ENCODE peak calls at places on chromosomes 6 and 20, in six cellular contexts. One of them, this sample, is unnamed.

GRCh38 chr6:4607026-4607704 is 169.0 kb upstream of the CDYL start:
- DNase-seq in endothelial cell of umbilical vein: peak; percentile 91
- DNase-seq in K562: no peak
- DNase-seq in HCT116: peak; percentile 53
- DNase-seq in suprapubic skin: no peak
- DNase-seq in HL-60: no peak
- DNase-seq in this sample: no peak

GRCh38 chr20:19423892-19424620 is 211.6 kb downstream of the SLC24A3 start:
- DNase-seq in HL-60: no peak
- DNase-seq in suprapubic skin: no peak
- DNase-seq in endothelial cell of umbilical vein: no peak
- DNase-seq in K562: no peak
- DNase-seq in HCT116: no peak
- DNase-seq in this sample: no peak

GRCh38 chr6:121549741-121550140 is 114.3 kb downstream of the GJA1 start:
- DNase-seq in suprapubic skin: no peak
- DNase-seq in endothelial cell of umbilical vein: no peak
- DNase-seq in K562: no peak
- DNase-seq in HL-60: no peak
- DNase-seq in HCT116: no peak
- DNase-seq in this sample: no peak

GRCh38 chr6:39335780-39336541 is 13.5 kb upstream of the KCNK16 start:
- DNase-seq in K562: no peak
- DNase-seq in suprapubic skin: no peak
- DNase-seq in HCT116: no peak
- DNase-seq in endothelial cell of umbilical vein: no peak
- DNase-seq in HL-60: no peak
- DNase-seq in this sample: no peak

GRCh38 chr20:371755-372542 is 8.6 kb upstream of the TRIB3 start:
- DNase-seq in endothelial cell of umbilical vein: peak; percentile 93
- DNase-seq in HL-60: peak; percentile 98
- DNase-seq in HCT116: peak; percentile 83
- DNase-seq in K562: peak; percentile 77
- DNase-seq in suprapubic skin: no peak
- DNase-seq in this sample: peak; percentile 99

GRCh38 chr6:83192456-83192855 is 609 bp downstream of the PGM3 start:
- DNase-seq in suprapubic skin: no peak
- DNase-seq in HL-60: no peak
- DNase-seq in HCT116: no peak
- DNase-seq in endothelial cell of umbilical vein: no peak
- DNase-seq in K562: no peak
- DNase-seq in this sample: no peak

GRCh38 chr20:40339661-40340449 is 349.2 kb downstream of the MAFB start:
- DNase-seq in K562: no peak
- DNase-seq in endothelial cell of umbilical vein: no peak
- DNase-seq in HL-60: peak; percentile 87
- DNase-seq in HCT116: no peak
- DNase-seq in suprapubic skin: peak; percentile 76
- DNase-seq in this sample: no peak

GRCh38 chr6:150491131-150491795 is 108.4 kb upstream of the PLEKHG1 start:
- DNase-seq in HCT116: peak; percentile 57
- DNase-seq in K562: no peak
- DNase-seq in suprapubic skin: no peak
- DNase-seq in endothelial cell of umbilical vein: no peak
- DNase-seq in HL-60: no peak
- DNase-seq in this sample: no peak

GRCh38 chr20:62952373-62953166 is at the start of gene SLC17A9:
- DNase-seq in K562: no peak
- DNase-seq in HCT116: peak; percentile 48
- DNase-seq in HL-60: peak; percentile 95
- DNase-seq in endothelial cell of umbilical vein: peak; percentile 68
- DNase-seq in suprapubic skin: peak; percentile 82
- DNase-seq in this sample: peak; percentile 94

GRCh38 chr6:21312118-21312517 is 281.4 kb upstream of the SOX4 start:
- DNase-seq in HL-60: no peak
- DNase-seq in K562: no peak
- DNase-seq in endothelial cell of umbilical vein: no peak
- DNase-seq in suprapubic skin: no peak
- DNase-seq in HCT116: no peak
- DNase-seq in this sample: no peak

GRCh38 chr6:11044712-11045167 is 635 bp upstream of the ELOVL2 start:
- DNase-seq in HL-60: no peak
- DNase-seq in HCT116: no peak
- DNase-seq in suprapubic skin: no peak
- DNase-seq in K562: no peak
- DNase-seq in endothelial cell of umbilical vein: no peak
- DNase-seq in this sample: no peak

GRCh38 chr6:33073431-33073871 is at the start of gene HLA-DPA1:
- DNase-seq in suprapubic skin: no peak
- DNase-seq in K562: no peak
- DNase-seq in HL-60: no peak
- DNase-seq in HCT116: peak; percentile 8
- DNase-seq in endothelial cell of umbilical vein: no peak
- DNase-seq in this sample: no peak

GRCh38 chr6:44730771-44731391 is 343.4 kb downstream of the CDC5L start:
- DNase-seq in suprapubic skin: no peak
- DNase-seq in K562: no peak
- DNase-seq in HL-60: no peak
- DNase-seq in HCT116: no peak
- DNase-seq in endothelial cell of umbilical vein: no peak
- DNase-seq in this sample: no peak

GRCh38 chr20:14337400-14338171 is at the start of gene FLRT3:
- DNase-seq in HL-60: peak; percentile 10
- DNase-seq in HCT116: peak; percentile 83
- DNase-seq in endothelial cell of umbilical vein: peak; percentile 95
- DNase-seq in K562: no peak
- DNase-seq in suprapubic skin: peak; percentile 64
- DNase-seq in this sample: peak; percentile 93

GRCh38 chr6:156777866-156778614 is 862 bp downstream of the ARID1B start:
- DNase-seq in HCT116: no peak
- DNase-seq in K562: peak; percentile 52
- DNase-seq in HL-60: no peak
- DNase-seq in suprapubic skin: peak; percentile 79
- DNase-seq in endothelial cell of umbilical vein: peak; percentile 48
- DNase-seq in this sample: peak; percentile 25

GRCh38 chr6:85421963-85422362 is 27.9 kb upstream of the NT5E start:
- DNase-seq in HL-60: no peak
- DNase-seq in endothelial cell of umbilical vein: peak; percentile 29
- DNase-seq in suprapubic skin: no peak
- DNase-seq in K562: no peak
- DNase-seq in HCT116: no peak
- DNase-seq in this sample: no peak

GRCh38 chr6:156009656-156010055 is 554.0 kb upstream of the NOX3 start:
- DNase-seq in K562: no peak
- DNase-seq in suprapubic skin: no peak
- DNase-seq in HL-60: no peak
- DNase-seq in HCT116: no peak
- DNase-seq in endothelial cell of umbilical vein: no peak
- DNase-seq in this sample: no peak

GRCh38 chr6:32785781-32786533 is 22.6 kb upstream of the HLA-DQB2 start:
- DNase-seq in HL-60: no peak
- DNase-seq in HCT116: peak; percentile 64
- DNase-seq in suprapubic skin: no peak
- DNase-seq in K562: peak; percentile 36
- DNase-seq in endothelial cell of umbilical vein: peak; percentile 58
- DNase-seq in this sample: peak; percentile 44

GRCh38 chr20:39886650-39887190 is 802.3 kb downstream of the MAFB start:
- DNase-seq in HCT116: no peak
- DNase-seq in HL-60: no peak
- DNase-seq in suprapubic skin: no peak
- DNase-seq in K562: no peak
- DNase-seq in endothelial cell of umbilical vein: no peak
- DNase-seq in this sample: no peak

GRCh38 chr20:44644384-44645131 is 6.9 kb downstream of the ADA start:
- DNase-seq in K562: no peak
- DNase-seq in suprapubic skin: no peak
- DNase-seq in HL-60: no peak
- DNase-seq in endothelial cell of umbilical vein: no peak
- DNase-seq in HCT116: no peak
- DNase-seq in this sample: no peak

GRCh38 chr6:14661188-14661587 is 543.6 kb downstream of the CD83 start:
- DNase-seq in suprapubic skin: no peak
- DNase-seq in HCT116: no peak
- DNase-seq in K562: no peak
- DNase-seq in endothelial cell of umbilical vein: no peak
- DNase-seq in HL-60: no peak
- DNase-seq in this sample: no peak

GRCh38 chr20:5100684-5101347 is 18.9 kb downstream of the PCNA start:
- DNase-seq in suprapubic skin: peak; percentile 82
- DNase-seq in HL-60: no peak
- DNase-seq in K562: peak; percentile 52
- DNase-seq in endothelial cell of umbilical vein: peak; percentile 74
- DNase-seq in HCT116: peak; percentile 39
- DNase-seq in this sample: peak; percentile 63

GRCh38 chr6:17705428-17705777 is 1.3 kb downstream of the NUP153 start:
- DNase-seq in suprapubic skin: no peak
- DNase-seq in HCT116: peak; percentile 21
- DNase-seq in K562: peak; percentile 54
- DNase-seq in HL-60: peak; percentile 45
- DNase-seq in endothelial cell of umbilical vein: peak; percentile 62
- DNase-seq in this sample: peak; percentile 37

GRCh38 chr6:22717906-22718305 is 148.5 kb downstream of the HDGFL1 start:
- DNase-seq in HCT116: no peak
- DNase-seq in K562: no peak
- DNase-seq in endothelial cell of umbilical vein: no peak
- DNase-seq in suprapubic skin: peak; percentile 53
- DNase-seq in HL-60: no peak
- DNase-seq in this sample: no peak

GRCh38 chr6:112282217-112282616 is 27.9 kb upstream of the LAMA4 start:
- DNase-seq in HCT116: no peak
- DNase-seq in endothelial cell of umbilical vein: peak; percentile 72
- DNase-seq in suprapubic skin: no peak
- DNase-seq in K562: no peak
- DNase-seq in HL-60: no peak
- DNase-seq in this sample: no peak

GRCh38 chr20:31568041-31568731 is 36.9 kb upstream of the ID1 start:
- DNase-seq in endothelial cell of umbilical vein: peak; percentile 43
- DNase-seq in HCT116: no peak
- DNase-seq in HL-60: no peak
- DNase-seq in K562: no peak
- DNase-seq in suprapubic skin: no peak
- DNase-seq in this sample: no peak

GRCh38 chr20:31565699-31566331 is 39.3 kb upstream of the ID1 start:
- DNase-seq in HL-60: no peak
- DNase-seq in endothelial cell of umbilical vein: no peak
- DNase-seq in suprapubic skin: no peak
- DNase-seq in HCT116: no peak
- DNase-seq in K562: no peak
- DNase-seq in this sample: no peak

GRCh38 chr20:31566332-31566657 is 38.8 kb upstream of the ID1 start:
- DNase-seq in K562: no peak
- DNase-seq in HCT116: no peak
- DNase-seq in endothelial cell of umbilical vein: no peak
- DNase-seq in suprapubic skin: no peak
- DNase-seq in HL-60: no peak
- DNase-seq in this sample: no peak

GRCh38 chr20:31567380-31567720 is 37.7 kb upstream of the ID1 start:
- DNase-seq in HCT116: no peak
- DNase-seq in suprapubic skin: no peak
- DNase-seq in HL-60: no peak
- DNase-seq in endothelial cell of umbilical vein: no peak
- DNase-seq in K562: no peak
- DNase-seq in this sample: no peak

DNA sequence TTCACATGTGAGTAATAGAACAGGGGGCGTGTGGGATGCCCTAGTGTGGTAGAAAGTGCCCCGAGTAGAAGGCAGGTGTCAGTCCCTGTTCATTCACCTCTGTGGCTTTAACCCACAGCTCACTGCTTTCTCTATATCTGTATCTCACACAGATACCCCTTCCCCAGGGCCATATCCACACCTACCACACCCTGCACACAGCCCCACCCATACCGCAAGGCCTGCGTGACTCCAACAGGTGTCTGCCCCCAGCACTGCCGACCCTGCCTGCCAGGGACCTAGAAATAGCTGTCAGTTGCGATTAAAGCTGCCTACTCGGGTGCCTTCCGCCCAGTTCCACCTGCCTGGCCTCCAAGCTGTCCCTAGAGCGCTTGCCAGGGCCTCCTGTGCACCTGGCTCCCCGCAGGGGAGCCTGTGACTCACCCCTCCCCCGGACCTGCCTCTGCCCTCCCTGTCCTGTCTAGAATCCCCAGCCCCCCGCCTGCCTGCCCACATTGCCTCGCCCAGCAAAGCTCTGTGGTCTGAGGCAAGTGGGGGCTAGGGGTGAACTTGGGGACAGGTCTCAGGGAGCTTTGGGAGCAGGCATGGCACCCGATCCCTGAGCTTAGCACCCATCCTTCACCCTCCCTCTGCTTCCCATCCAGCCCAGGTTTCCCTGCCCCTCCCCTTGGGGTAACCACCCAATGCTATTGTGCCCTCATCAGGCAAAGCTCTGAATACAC is 38.3 kb upstream of the ID1 start:
- DNase-seq in HCT116: peak; percentile 75
- DNase-seq in K562: peak; percentile 49
- DNase-seq in HL-60: no peak
- DNase-seq in suprapubic skin: no peak
- DNase-seq in endothelial cell of umbilical vein: no peak
- DNase-seq in this sample: no peak
- TF ChIP-seq POLR2AphosphoS5 in HCT116: peak; percentile 58
- TF ChIP-seq POLR2AphosphoS5 in K562: peak; percentile 40
- TF ChIP-seq POLR2AphosphoS5 in HL-60: no peak
- TF ChIP-seq POLR2AphosphoS5 in suprapubic skin: no peak
- TF ChIP-seq POLR2AphosphoS5 in endothelial cell of umbilical vein: no peak
- TF ChIP-seq POLR2AphosphoS5 in this sample: no peak

DNA sequence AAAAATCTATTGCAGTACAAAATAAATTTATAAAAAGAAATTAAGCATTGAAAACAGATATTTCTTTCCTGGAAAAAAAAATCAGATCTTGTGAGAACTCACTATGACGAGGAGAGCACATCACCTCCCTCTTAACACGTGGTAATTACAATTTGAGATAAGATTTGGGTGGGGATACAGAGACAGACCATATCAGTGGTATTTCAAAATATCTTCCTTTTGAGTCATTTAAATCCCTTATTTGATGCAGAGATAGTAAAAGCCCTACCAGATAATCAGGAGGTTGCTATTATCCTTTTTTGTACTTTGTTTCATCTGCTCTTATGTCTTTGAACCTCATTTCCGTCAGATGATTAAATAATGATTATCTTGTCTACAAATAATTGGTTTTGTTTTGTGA is 800.4 kb downstream of the KIF16B start:
- DNase-seq in K562: no peak
- DNase-seq in endothelial cell of umbilical vein: no peak
- DNase-seq in suprapubic skin: no peak
- DNase-seq in HL-60: no peak
- DNase-seq in HCT116: no peak
- DNase-seq in this sample: no peak
- TF ChIP-seq POLR2AphosphoS5 in K562: no peak
- TF ChIP-seq POLR2AphosphoS5 in endothelial cell of umbilical vein: no peak
- TF ChIP-seq POLR2AphosphoS5 in suprapubic skin: no peak
- TF ChIP-seq POLR2AphosphoS5 in HL-60: no peak
- TF ChIP-seq POLR2AphosphoS5 in HCT116: no peak
- TF ChIP-seq POLR2AphosphoS5 in this sample: no peak

GRCh38 chr20:17044920-17045319 is 181.9 kb upstream of the PCSK2 start:
- DNase-seq in suprapubic skin: no peak
- DNase-seq in K562: no peak
- DNase-seq in endothelial cell of umbilical vein: no peak
- DNase-seq in HCT116: no peak
- DNase-seq in HL-60: no peak
- DNase-seq in this sample: no peak
- TF ChIP-seq POLR2AphosphoS5 in suprapubic skin: no peak
- TF ChIP-seq POLR2AphosphoS5 in K562: no peak
- TF ChIP-seq POLR2AphosphoS5 in endothelial cell of umbilical vein: no peak
- TF ChIP-seq POLR2AphosphoS5 in HCT116: no peak
- TF ChIP-seq POLR2AphosphoS5 in HL-60: no peak
- TF ChIP-seq POLR2AphosphoS5 in this sample: no peak

GRCh38 chr20:54161008-54161820 is 12.6 kb downstream of the CYP24A1 start:
- DNase-seq in HL-60: no peak
- DNase-seq in endothelial cell of umbilical vein: no peak
- DNase-seq in K562: no peak
- DNase-seq in suprapubic skin: no peak
- DNase-seq in HCT116: no peak
- DNase-seq in this sample: no peak
- TF ChIP-seq POLR2AphosphoS5 in HL-60: no peak
- TF ChIP-seq POLR2AphosphoS5 in endothelial cell of umbilical vein: no peak
- TF ChIP-seq POLR2AphosphoS5 in K562: no peak
- TF ChIP-seq POLR2AphosphoS5 in suprapubic skin: no peak
- TF ChIP-seq POLR2AphosphoS5 in HCT116: no peak
- TF ChIP-seq POLR2AphosphoS5 in this sample: no peak